ENCODE peak calls at places on chromosomes 4 and X, in four cellular contexts. One of them, this sample, is unnamed. For H3K36me3 and H3K4me1, the result is how much of the 10 kb centered on the place peaks cover.

GRCh38 chrX:123184199-123184857 is at the start of gene GRIA3:
- DNase-seq in cardiac muscle cell: no peak
- DNase-seq in right atrium auricular region: no peak
- DNase-seq in right lobe of liver: no peak
- DNase-seq in this sample: no peak

GRCh38 chr4:121030711-121031110 is 41.6 kb downstream of the NDNF start:
- DNase-seq in cardiac muscle cell: no peak
- DNase-seq in right atrium auricular region: no peak
- DNase-seq in right lobe of liver: no peak
- DNase-seq in this sample: no peak

GRCh38 chr4:156771171-156771837 is 200.3 kb downstream of the PDGFC start:
- DNase-seq in cardiac muscle cell: no peak
- DNase-seq in right atrium auricular region: no peak
- DNase-seq in right lobe of liver: no peak
- DNase-seq in this sample: no peak

GRCh38 chrX:139112432-139112831 is 400.9 kb upstream of the FGF13 start:
- DNase-seq in cardiac muscle cell: no peak
- DNase-seq in right atrium auricular region: no peak
- DNase-seq in right lobe of liver: no peak
- DNase-seq in this sample: no peak

GRCh38 chr4:110354460-110354859 is 121.5 kb upstream of the ENPEP start:
- DNase-seq in cardiac muscle cell: no peak
- DNase-seq in right atrium auricular region: no peak
- DNase-seq in right lobe of liver: no peak
- DNase-seq in this sample: no peak

GRCh38 chr4:71828450-71828849 is 44.6 kb upstream of the GC start:
- DNase-seq in cardiac muscle cell: no peak
- DNase-seq in right atrium auricular region: no peak
- DNase-seq in right lobe of liver: no peak
- DNase-seq in this sample: no peak

GRCh38 chrX:24963823-24964222 is 51.9 kb downstream of the ARX start:
- DNase-seq in cardiac muscle cell: peak
- DNase-seq in right atrium auricular region: no peak
- DNase-seq in right lobe of liver: no peak
- DNase-seq in this sample: no peak

GRCh38 chr4:148926861-148927260 is 484.6 kb upstream of the NR3C2 start:
- DNase-seq in cardiac muscle cell: no peak
- DNase-seq in right atrium auricular region: no peak
- DNase-seq in right lobe of liver: no peak
- DNase-seq in this sample: peak

GRCh38 chr4:98970386-98970785 is 25.1 kb upstream of the METAP1 start:
- DNase-seq in cardiac muscle cell: no peak
- DNase-seq in right atrium auricular region: no peak
- DNase-seq in right lobe of liver: no peak
- DNase-seq in this sample: no peak

GRCh38 chr4:86977621-86978184 is 42.9 kb downstream of the AFF1 start:
- DNase-seq in cardiac muscle cell: no peak
- DNase-seq in right atrium auricular region: no peak
- DNase-seq in right lobe of liver: no peak
- DNase-seq in this sample: no peak

GRCh38 chr4:141416677-141417363 is 196.1 kb downstream of the ZNF330 start:
- DNase-seq in cardiac muscle cell: no peak
- DNase-seq in right atrium auricular region: no peak
- DNase-seq in right lobe of liver: no peak
- DNase-seq in this sample: no peak

GRCh38 chr4:52052475-52052780 is 1.3 kb downstream of the SPATA18 start:
- DNase-seq in cardiac muscle cell: peak
- DNase-seq in right atrium auricular region: peak
- DNase-seq in right lobe of liver: no peak
- DNase-seq in this sample: no peak

GRCh38 chrX:41870719-41871151 is 52.6 kb downstream of the CASK start:
- DNase-seq in cardiac muscle cell: no peak
- DNase-seq in right atrium auricular region: no peak
- DNase-seq in right lobe of liver: no peak
- DNase-seq in this sample: no peak

GRCh38 chr4:112704991-112705845 is 68.3 kb downstream of the LARP7 start:
- DNase-seq in cardiac muscle cell: peak
- DNase-seq in right atrium auricular region: peak
- DNase-seq in right lobe of liver: peak
- DNase-seq in this sample: peak

GRCh38 chr4:14787894-14788293 is 214.4 kb upstream of the CPEB2 start:
- DNase-seq in cardiac muscle cell: no peak
- DNase-seq in right atrium auricular region: no peak
- DNase-seq in right lobe of liver: no peak
- DNase-seq in this sample: peak

DNA sequence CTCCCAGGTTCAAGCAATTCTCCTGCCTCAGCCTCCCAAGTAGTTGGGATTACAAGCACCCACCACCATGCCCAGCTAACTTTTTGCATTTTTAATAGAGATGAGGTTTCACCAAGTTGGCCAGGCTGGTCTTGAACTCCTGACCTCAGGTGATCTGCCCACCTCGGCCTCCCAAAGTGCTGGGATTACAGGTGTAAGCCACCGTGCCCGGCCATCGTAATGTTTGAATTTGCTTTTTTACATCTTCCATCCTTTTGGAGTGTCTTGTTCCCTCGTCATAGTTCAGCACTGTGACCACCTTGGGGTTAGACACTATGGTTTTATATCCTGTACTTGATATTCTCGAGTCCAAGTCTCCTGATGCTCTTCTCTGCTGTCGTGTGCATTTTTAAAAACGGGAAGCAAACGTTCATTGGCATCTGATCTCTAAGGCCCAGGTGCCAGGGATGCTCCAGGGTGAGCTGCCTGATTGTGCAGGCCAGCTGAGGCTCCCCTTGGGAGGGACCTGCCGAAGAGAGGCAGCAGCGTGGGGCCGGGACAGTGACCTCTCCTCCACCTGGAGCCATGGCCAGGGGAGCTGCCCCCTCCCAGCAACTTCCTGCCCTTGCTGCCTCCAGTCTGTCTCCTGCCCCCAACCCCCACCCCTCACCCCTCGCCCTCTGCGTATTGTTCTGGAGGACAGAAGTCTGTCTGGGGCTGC is 16.7 kb downstream of the DGKQ start:
- DNase-seq in cardiac muscle cell: no peak
- DNase-seq in right atrium auricular region: no peak
- DNase-seq in right lobe of liver: no peak
- DNase-seq in this sample: no peak
- H3K36me3 ChIP-seq in cardiac muscle cell: under half
- H3K36me3 ChIP-seq in right atrium auricular region: under half
- H3K36me3 ChIP-seq in right lobe of liver: under half
- H3K36me3 ChIP-seq in this sample: under half

GRCh38 chr4:6369035-6369434 is 99.4 kb downstream of the WFS1 start:
- DNase-seq in cardiac muscle cell: no peak
- DNase-seq in right atrium auricular region: no peak
- DNase-seq in right lobe of liver: no peak
- DNase-seq in this sample: no peak
- H3K4me3 ChIP-seq in cardiac muscle cell: no peak
- H3K4me3 ChIP-seq in right atrium auricular region: no peak
- H3K4me3 ChIP-seq in right lobe of liver: no peak
- H3K4me3 ChIP-seq in this sample: no peak

GRCh38 chr4:128800305-128800704 is 9.2 kb upstream of the JADE1 start:
- DNase-seq in cardiac muscle cell: no peak
- DNase-seq in right atrium auricular region: no peak
- DNase-seq in right lobe of liver: no peak
- DNase-seq in this sample: no peak

GRCh38 chr4:128803783-128804182 is 5.7 kb upstream of the JADE1 start:
- DNase-seq in cardiac muscle cell: no peak
- DNase-seq in right atrium auricular region: no peak
- DNase-seq in right lobe of liver: no peak
- DNase-seq in this sample: no peak

DNA sequence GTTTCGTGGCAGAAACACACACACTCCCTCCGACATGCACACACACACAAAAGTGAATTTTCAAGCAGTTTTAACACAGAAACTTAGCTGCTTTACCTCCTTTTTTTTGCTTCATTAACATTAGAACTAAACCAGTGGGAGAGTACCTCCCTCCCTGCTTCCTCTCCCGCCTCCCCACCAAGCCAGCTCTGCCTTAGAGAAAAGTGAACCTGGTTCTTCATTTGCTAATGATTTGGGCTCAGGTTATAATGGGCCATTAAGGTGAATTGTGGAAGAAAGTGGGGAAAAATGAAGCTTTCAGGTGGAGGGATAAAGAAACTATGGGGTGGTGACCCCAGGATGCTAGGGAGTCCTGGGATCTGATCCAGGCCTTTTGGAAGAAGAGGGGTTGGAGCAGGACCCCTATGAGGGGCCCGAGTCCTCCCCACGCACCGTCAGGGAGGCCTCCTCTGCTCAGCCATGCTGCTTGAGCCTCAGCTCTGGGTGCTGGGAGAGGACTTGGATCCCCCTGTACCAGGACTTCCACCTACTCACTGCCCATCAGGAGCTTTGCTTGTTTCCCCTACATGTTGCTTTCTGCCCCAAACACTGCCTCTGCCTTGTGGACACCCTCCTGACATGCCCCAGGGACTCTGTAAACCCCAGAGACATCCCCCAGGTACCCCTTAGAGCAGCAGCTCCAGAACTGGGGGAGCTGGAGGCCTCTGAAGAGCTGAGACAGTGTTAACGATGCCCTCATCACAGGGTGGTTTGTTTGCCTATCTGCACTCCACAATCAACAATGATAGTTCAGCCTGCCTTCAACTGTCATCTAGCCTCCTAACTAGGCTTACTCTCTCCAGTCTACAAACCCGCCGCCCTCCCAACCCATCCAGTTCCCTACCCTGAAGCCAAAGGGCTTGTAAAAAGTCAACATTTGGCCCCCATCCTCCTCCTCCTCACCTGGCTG is 6.5 kb upstream of the JADE1 start:
- DNase-seq in cardiac muscle cell: no peak
- DNase-seq in right atrium auricular region: no peak
- DNase-seq in right lobe of liver: no peak
- DNase-seq in this sample: no peak
- H3K4me1 ChIP-seq in cardiac muscle cell: under half
- H3K4me1 ChIP-seq in right atrium auricular region: under half
- H3K4me1 ChIP-seq in right lobe of liver: under half
- H3K4me1 ChIP-seq in this sample: under half

DNA sequence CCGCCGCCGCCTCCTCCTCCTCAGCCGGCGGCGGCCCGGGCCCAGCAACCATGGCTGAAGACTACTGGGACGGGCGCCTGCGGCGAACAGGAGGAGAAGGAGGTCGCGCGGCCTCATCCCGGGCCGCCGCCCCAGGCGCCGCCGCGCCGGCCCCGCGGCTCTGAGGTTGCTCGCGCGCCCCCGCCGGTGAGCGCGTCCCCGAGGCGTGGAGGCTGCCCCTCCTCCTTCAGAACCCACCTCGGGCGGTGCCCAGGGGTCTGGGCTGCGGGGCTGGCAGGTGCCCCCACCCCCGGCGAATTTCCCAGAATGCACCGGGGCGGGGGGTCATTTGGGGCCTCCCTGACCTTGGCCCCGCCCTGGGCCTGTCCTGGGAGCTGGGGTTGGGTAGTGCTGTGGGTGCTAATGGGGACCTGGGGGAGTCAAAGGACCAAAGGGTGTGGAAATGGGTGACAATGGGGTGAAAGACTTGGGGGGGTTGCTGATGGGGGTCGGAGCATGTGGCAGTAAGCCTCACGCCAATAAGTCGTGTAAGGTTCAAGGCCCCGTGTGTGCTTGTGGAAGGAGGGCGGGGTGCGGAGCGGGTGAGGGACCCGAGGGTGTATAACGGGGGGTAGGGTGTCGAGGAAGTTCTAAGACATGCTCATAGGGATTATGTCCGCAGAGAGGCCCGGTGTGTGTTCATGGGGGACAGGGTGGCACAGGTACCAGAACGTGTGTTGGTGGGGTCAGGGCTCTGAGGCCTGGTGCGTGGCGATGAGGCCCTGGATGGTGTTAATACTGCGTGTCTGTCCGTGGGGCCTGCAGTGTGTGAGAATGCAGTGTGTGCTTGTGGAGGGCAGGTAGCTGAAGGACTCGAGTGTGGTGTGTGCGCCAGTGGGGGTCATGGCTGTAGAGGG is 687 bp downstream of the CDK16 start:
- DNase-seq in cardiac muscle cell: peak
- DNase-seq in right atrium auricular region: no peak
- DNase-seq in right lobe of liver: peak
- DNase-seq in this sample: peak
- H3K36me3 ChIP-seq in cardiac muscle cell: under half
- H3K36me3 ChIP-seq in right atrium auricular region: under half
- H3K36me3 ChIP-seq in right lobe of liver: under half
- H3K36me3 ChIP-seq in this sample: under half

GRCh38 chr4:79603681-79604080 is 195.7 kb upstream of the GK2 start:
- DNase-seq in cardiac muscle cell: no peak
- DNase-seq in right atrium auricular region: no peak
- DNase-seq in right lobe of liver: no peak
- DNase-seq in this sample: no peak

GRCh38 chr4:79599691-79600090 is 191.7 kb upstream of the GK2 start:
- DNase-seq in cardiac muscle cell: no peak
- DNase-seq in right atrium auricular region: no peak
- DNase-seq in right lobe of liver: no peak
- DNase-seq in this sample: no peak

GRCh38 chr4:79607979-79608378 is 200.0 kb upstream of the GK2 start:
- DNase-seq in cardiac muscle cell: no peak
- DNase-seq in right atrium auricular region: no peak
- DNase-seq in right lobe of liver: no peak
- DNase-seq in this sample: no peak

GRCh38 chr4:79598801-79599200 is 190.8 kb upstream of the GK2 start:
- DNase-seq in cardiac muscle cell: no peak
- DNase-seq in right atrium auricular region: no peak
- DNase-seq in right lobe of liver: no peak
- DNase-seq in this sample: no peak

GRCh38 chr4:79604152-79604551 is 196.1 kb upstream of the GK2 start:
- DNase-seq in cardiac muscle cell: no peak
- DNase-seq in right atrium auricular region: no peak
- DNase-seq in right lobe of liver: no peak
- DNase-seq in this sample: no peak
- H3K4me3 ChIP-seq in cardiac muscle cell: no peak
- H3K4me3 ChIP-seq in right atrium auricular region: no peak
- H3K4me3 ChIP-seq in right lobe of liver: no peak
- H3K4me3 ChIP-seq in this sample: no peak

GRCh38 chrX:39493168-39493567 is 604.6 kb downstream of the BCOR start:
- DNase-seq in cardiac muscle cell: no peak
- DNase-seq in right atrium auricular region: no peak
- DNase-seq in right lobe of liver: no peak
- DNase-seq in this sample: no peak
- H3K4me1 ChIP-seq in cardiac muscle cell: under half
- H3K4me1 ChIP-seq in right atrium auricular region: under half
- H3K4me1 ChIP-seq in right lobe of liver: under half
- H3K4me1 ChIP-seq in this sample: under half

DNA sequence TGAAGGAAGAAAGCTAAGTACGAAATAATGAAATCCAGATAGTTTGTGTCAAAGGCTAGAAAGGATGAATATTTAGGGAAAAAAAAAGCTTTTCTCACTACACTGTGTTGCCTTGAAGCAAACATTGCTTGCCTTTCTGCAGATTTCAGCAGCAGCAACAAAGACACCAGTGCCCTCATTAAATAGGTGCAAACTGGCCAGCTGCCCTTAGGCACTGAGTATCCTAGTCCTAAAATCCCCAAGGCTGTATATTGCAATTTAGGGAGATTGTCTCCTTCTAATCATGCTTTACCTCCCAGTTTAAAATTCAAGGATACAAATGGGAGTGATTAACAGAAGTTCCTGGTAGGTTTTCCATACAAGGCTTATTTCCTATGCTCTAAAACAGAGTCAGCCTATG is 8.6 kb upstream of the FAT4 start:
- DNase-seq in cardiac muscle cell: no peak
- DNase-seq in right atrium auricular region: no peak
- DNase-seq in right lobe of liver: no peak
- DNase-seq in this sample: no peak
- H3K36me3 ChIP-seq in cardiac muscle cell: under half
- H3K36me3 ChIP-seq in right atrium auricular region: under half
- H3K36me3 ChIP-seq in right lobe of liver: under half
- H3K36me3 ChIP-seq in this sample: under half

This sample was measured in BE2C.